ENCODE peak calls at places on chromosome 17, in ten cellular contexts. H is dorsolateral prefrontal cortex; U is endodermal cell; C is fibroblast of the aortic adventitia; D is GM12865; Y is Calu3; P is glutamatergic neuron; T is CD4-positive, alpha-beta T cell; K is mucosa of descending colon; N is kidney. E is an unnamed sample.

GRCh38 chr17:75059369-75060345 is 12.6 kb downstream of the KCTD2 start:
- DNase-seq in K (no peak), Y (no peak), D (no peak), T (no peak), H (no peak), N (no peak), C (peak), U (no peak), P (no peak), E (no peak)

GRCh38 chr17:34665150-34665802 is 85.9 kb downstream of the TMEM132E start:
- DNase-seq in D (peak), T (no peak), H (no peak), N (no peak), U (peak), C (no peak), P (no peak), Y (no peak), K (no peak), E (no peak)

GRCh38 chr17:77332034-77332971 is 191.5 kb downstream of the SEC14L1 start:
- DNase-seq in Y (no peak), K (peak), D (peak), N (peak), U (peak), T (peak), P (no peak), H (no peak), C (no peak), E (no peak)

GRCh38 chr17:3418222-3418621 is 7.1 kb downstream of the OR3A3 start:
- DNase-seq in H (no peak), Y (no peak), K (no peak), T (no peak), U (no peak), N (no peak), P (no peak), D (no peak), C (no peak), E (no peak)

GRCh38 chr17:39598047-39598481 is 9.7 kb downstream of the NEUROD2 start:
- DNase-seq in H (no peak), P (no peak), N (no peak), U (peak), K (no peak), D (no peak), T (no peak), Y (peak), C (no peak), E (no peak)

GRCh38 chr17:28551421-28552186 is 820 bp downstream of the UNC119 start:
- DNase-seq in U (peak), T (no peak), H (no peak), P (peak), Y (no peak), K (no peak), C (peak), D (no peak), N (peak), E (no peak)

GRCh38 chr17:82848022-82848592 is 8.3 kb upstream of the ZNF750 start:
- DNase-seq in P (no peak), N (peak), U (no peak), K (peak), T (no peak), D (no peak), H (no peak), Y (no peak), C (peak), E (no peak)

GRCh38 chr17:74995847-74996246 is 8.4 kb downstream of the CDR2L start:
- DNase-seq in N (no peak), K (no peak), Y (no peak), D (no peak), C (no peak), P (no peak), H (no peak), T (no peak), U (no peak), E (no peak)

GRCh38 chr17:65527857-65528591 is 33.4 kb downstream of the AXIN2 start:
- DNase-seq in C (no peak), N (no peak), D (no peak), P (no peak), T (no peak), U (peak), K (no peak), H (no peak), Y (no peak), E (no peak)

GRCh38 chr17:44940321-44940720 is 7.3 kb downstream of the KIF18B start:
- DNase-seq in T (no peak), U (peak), C (peak), N (no peak), K (no peak), Y (no peak), P (no peak), D (no peak), H (no peak), E (no peak)

GRCh38 chr17:4948166-4948996 is at the start of gene PFN1:
- DNase-seq in H (peak), N (peak), T (peak), D (peak), U (peak), Y (peak), P (peak), C (peak), K (peak), E (peak)

GRCh38 chr17:76076765-76077581 is 2.0 kb upstream of the ZACN start:
- DNase-seq in C (no peak), D (no peak), H (no peak), Y (no peak), K (peak), N (peak), U (peak), T (peak), P (no peak), E (no peak)

GRCh38 chr17:1323336-1323735 is 43.9 kb downstream of the TRARG1 start:
- DNase-seq in H (no peak), D (no peak), K (no peak), U (peak), Y (no peak), P (no peak), T (no peak), N (no peak), C (peak), E (no peak)

GRCh38 chr17:19753661-19754463 is 5.8 kb upstream of the ALDH3A1 start:
- DNase-seq in K (peak), H (peak), N (no peak), D (no peak), T (no peak), C (no peak), Y (peak), P (no peak), U (no peak), E (no peak)

GRCh38 chr17:21129023-21129681 is 2.4 kb downstream of the DHRS7B start:
- DNase-seq in P (no peak), C (peak), D (no peak), H (no peak), U (no peak), K (peak), N (no peak), Y (peak), T (no peak), E (no peak)
- TF ChIP-seq CTCF in P (no peak), C (peak), D (peak), H (peak), U (peak), K (no peak), N (peak), Y (no peak), T (no peak), E (peak)

DNA sequence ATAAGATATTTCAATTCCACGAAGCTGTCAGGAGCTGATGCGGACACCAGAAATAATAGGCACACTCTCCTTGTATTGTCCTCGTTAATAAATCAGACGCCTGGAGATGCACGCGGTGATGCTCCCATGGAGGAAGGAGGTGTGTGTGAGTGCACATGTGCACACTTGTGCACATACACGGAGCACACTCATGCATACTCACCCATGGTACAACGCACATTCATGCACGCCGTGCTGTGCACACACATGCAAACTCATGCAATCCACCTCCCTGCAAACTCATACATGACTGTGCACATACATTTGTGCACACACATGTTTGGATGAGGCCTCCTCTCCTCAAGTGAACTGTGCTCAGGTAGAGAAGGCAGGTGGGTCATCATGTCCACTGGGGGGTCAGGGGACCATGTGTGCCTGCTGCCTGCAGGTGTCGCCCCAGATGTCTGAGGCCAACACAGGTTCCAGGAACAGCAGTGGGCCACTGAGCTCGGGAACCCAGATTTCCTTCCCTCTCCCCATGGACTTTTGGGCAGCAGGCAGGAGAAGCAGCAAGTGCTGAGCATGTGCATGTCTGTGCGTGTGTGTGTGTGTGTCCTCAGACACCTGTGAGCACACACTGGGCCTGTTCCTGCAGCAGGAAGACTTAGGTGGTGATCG is 165.3 kb downstream of the SDK2 start:
- DNase-seq in Y (peak), U (peak), K (no peak), H (no peak), P (no peak), C (no peak), T (no peak), D (no peak), N (no peak), E (no peak)
- TF ChIP-seq CTCF in Y (no peak), U (peak), K (no peak), H (no peak), P (no peak), C (no peak), T (no peak), D (peak), N (no peak), E (peak)

GRCh38 chr17:48132375-48132774 is 24.8 kb downstream of the SNX11 start:
- DNase-seq in T (no peak), N (no peak), C (no peak), Y (no peak), U (no peak), P (no peak), K (no peak), D (no peak), H (no peak), E (no peak)

GRCh38 chr17:48137658-48138057 is 30.1 kb downstream of the SNX11 start:
- DNase-seq in U (no peak), H (no peak), Y (no peak), P (no peak), N (no peak), T (no peak), C (no peak), K (no peak), D (no peak), E (no peak)

GRCh38 chr17:48139948-48140347 is 32.4 kb downstream of the SNX11 start:
- DNase-seq in D (no peak), P (no peak), H (no peak), T (no peak), Y (no peak), N (no peak), C (no peak), U (peak), K (no peak), E (no peak)

GRCh38 chr17:48131216-48131824 is 23.8 kb downstream of the SNX11 start:
- DNase-seq in K (peak), Y (peak), N (no peak), D (peak), T (peak), H (no peak), U (peak), C (peak), P (peak), E (no peak)

GRCh38 chr17:48134912-48135480 is 27.4 kb downstream of the SNX11 start:
- DNase-seq in Y (no peak), C (no peak), U (peak), D (no peak), K (no peak), N (no peak), T (no peak), P (no peak), H (no peak), E (no peak)
- TF ChIP-seq CTCF in Y (no peak), C (no peak), U (peak), D (peak), K (no peak), N (no peak), T (no peak), P (no peak), H (no peak), E (peak)

GRCh38 chr17:43105146-43105545 is 20.0 kb downstream of the BRCA1 start:
- DNase-seq in D (no peak), Y (no peak), C (no peak), H (no peak), P (no peak), N (no peak), U (no peak), T (no peak), K (no peak), E (no peak)

GRCh38 chr17:43106552-43106951 is 18.6 kb downstream of the BRCA1 start:
- DNase-seq in C (no peak), D (no peak), P (no peak), U (no peak), H (no peak), Y (no peak), N (no peak), T (no peak), K (no peak), E (no peak)

DNA sequence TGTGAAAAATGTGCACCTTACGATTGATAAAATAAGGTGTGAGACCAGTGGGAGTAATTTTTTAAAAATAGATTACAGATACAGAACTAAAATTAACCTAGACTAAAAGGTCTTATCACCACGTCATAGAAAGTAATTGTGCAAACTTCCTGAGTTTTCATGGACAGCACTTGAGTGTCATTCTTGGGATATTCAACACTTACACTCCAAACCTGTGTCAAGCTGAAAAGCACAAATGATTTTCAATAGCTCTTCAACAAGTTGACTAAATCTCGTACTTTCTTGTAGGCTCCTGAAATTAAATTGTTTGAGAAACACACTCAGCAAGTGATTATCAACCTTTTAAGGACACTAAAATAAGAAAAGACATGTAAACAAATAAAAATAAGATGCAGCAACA is 20.5 kb downstream of the BRCA1 start:
- DNase-seq in P (no peak), C (no peak), U (no peak), H (no peak), Y (no peak), K (no peak), T (no peak), N (no peak), D (no peak), E (no peak)
- TF ChIP-seq CTCF in P (no peak), C (no peak), U (no peak), H (no peak), Y (no peak), K (no peak), T (no peak), N (no peak), D (no peak), E (no peak)

DNA sequence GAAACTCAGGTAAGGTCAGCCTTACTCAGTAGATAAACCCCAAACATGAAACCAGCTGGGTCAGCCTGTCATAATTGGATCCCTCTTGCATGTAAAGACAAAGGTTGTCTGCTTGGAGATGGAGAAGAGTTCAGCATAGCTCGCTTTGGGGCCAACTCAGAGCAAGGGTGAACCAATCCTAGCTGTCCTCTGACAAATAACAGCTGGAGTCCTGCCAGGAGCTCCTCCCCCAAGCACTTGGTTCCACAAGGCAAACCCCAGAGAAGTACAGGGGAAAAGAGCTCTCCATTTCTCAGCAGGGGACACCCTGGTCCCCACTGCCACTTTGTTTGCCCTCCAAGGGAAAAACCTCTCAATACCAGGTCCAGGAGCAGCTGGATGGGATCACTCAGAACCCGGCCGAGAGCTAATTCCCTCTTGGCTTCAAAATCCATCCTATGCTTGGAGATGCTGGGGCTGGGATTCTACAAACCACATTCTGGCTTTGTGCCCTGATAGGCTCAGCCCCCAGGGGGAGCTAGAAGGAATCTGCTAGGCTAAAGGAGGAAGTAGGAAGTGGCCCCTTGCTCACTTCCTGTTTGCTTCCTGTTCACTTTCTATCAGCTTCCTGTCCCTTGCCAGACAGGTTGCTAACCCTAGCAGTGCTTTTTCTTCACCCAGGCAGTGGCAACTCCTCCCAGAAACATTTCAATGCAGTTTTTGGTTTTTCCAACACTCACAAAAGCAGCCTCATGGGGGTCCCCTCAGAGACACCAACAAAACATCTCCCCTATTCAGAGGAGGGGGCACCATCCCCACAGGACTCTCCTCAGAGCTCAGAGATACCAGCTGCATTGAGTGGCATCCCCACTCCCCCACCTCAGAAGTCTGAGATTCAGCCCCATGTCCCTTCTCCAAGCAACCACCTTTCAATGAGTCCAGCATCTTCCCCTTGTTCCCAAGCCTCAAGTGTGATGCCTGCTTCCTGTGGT is 30.7 kb downstream of the CDRT4 start:
- DNase-seq in K (peak), P (no peak), U (peak), C (peak), D (peak), N (no peak), H (peak), Y (peak), T (peak), E (peak)
- TF ChIP-seq CTCF in K (no peak), P (no peak), U (peak), C (peak), D (no peak), N (peak), H (peak), Y (no peak), T (peak), E (peak)

E was measured in retinal pigment epithelial cell.